ENCODE peak calls at places on chromosomes 3 and 15, in six cellular contexts. S, M, J, K, F and H are unnamed samples.

GRCh38 chr3:31341130-31341529 is 191.6 kb upstream of the STT3B start:
- DNase-seq in S (peak; percentile 52), M (no peak), F (peak; percentile 2), K (no peak), J (no peak), H (no peak)

GRCh38 chr3:64318670-64319271 is 93.5 kb upstream of the PRICKLE2 start:
- DNase-seq in M (no peak), F (no peak), J (no peak), S (no peak), K (no peak), H (no peak)

GRCh38 chr3:49470714-49471420 is 800 bp downstream of the DAG1 start:
- DNase-seq in M (no peak), S (no peak), J (no peak), F (no peak), K (no peak), H (no peak)

GRCh38 chr3:53688066-53688465 is 158.2 kb downstream of the CHDH start:
- DNase-seq in M (no peak), J (no peak), S (no peak), F (no peak), K (no peak), H (no peak)

GRCh38 chr3:9026320-9027040 is 63.2 kb upstream of the RAD18 start:
- DNase-seq in K (no peak), J (no peak), M (no peak), S (no peak), F (no peak), H (no peak)

GRCh38 chr15:62208884-62209283 is 43.8 kb upstream of the C2CD4B start:
- DNase-seq in F (no peak), S (no peak), J (no peak), K (no peak), M (no peak), H (no peak)

GRCh38 chr3:79326642-79327041 is 441.2 kb downstream of the ROBO1 start:
- DNase-seq in K (no peak), M (no peak), J (no peak), F (no peak), S (no peak), H (no peak)

GRCh38 chr3:32457971-32458471 is 44.6 kb downstream of the CMTM6 start:
- DNase-seq in M (no peak), J (no peak), K (no peak), S (no peak), F (no peak), H (no peak)

GRCh38 chr15:41106947-41107346 is 9.1 kb downstream of the INO80 start:
- DNase-seq in J (no peak), K (no peak), F (no peak), M (no peak), S (no peak), H (no peak)

GRCh38 chr15:70426065-70426821 is 328.5 kb upstream of the TLE3 start:
- DNase-seq in S (no peak), K (no peak), J (no peak), F (no peak), M (no peak), H (no peak)

GRCh38 chr3:112643621-112644236 is 2.8 kb upstream of the CCDC80 start:
- DNase-seq in K (no peak), S (no peak), J (no peak), M (no peak), F (no peak), H (no peak)

GRCh38 chr3:112639451-112640332 is 1.3 kb downstream of the CCDC80 start:
- DNase-seq in M (no peak), K (no peak), S (no peak), F (no peak), J (no peak), H (no peak)

GRCh38 chr3:112642912-112643506 is 2.1 kb upstream of the CCDC80 start:
- DNase-seq in J (peak; percentile 46), M (peak; percentile 58), S (peak; percentile 68), K (peak; percentile 54), F (peak; percentile 85), H (peak; percentile 77)

GRCh38 chr3:112640333-112640863 is 545 bp downstream of the CCDC80 start:
- DNase-seq in F (peak; percentile 32), M (no peak), J (no peak), K (no peak), S (no peak), H (no peak)

DNA sequence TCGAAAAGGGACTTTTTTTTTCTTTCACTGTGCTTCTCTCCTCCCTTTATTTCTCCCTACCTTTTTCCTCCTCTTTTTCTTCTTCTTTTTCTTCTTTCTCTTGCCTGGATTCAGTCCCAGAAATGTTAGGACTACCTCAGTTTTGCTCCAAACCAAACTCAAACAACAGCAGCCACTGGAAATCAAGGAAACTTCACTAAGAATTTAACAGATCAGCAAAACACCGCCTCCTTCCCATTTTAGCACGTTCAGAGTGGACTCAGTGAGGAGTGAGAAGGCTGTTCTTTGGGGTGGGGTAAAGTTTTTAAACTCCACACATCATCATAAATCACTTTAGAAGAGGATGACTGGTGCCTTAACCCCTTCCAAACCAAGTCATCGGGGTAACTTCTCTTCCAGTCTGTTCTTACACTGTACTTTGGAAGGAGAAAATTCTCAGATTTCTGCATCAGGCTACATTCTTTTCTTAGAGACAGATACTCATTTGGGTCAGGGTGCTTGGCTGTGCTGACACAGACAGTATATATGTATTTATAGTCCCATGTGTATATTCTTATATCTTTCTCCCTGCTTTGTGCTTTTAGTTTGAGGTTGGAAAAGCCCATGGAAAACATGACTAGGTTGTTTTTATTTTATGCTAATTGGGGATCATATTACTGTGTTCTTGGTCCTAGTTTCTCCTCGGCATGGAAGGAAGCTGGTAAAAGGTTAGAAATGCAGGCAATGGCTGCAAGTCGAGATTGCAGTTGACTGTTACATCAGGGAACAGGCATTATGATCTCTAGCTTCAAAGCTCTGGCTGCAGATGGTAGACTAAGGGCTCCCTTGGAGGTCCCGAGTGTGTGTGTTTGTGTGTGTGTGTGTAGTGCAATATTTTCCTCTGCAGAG is at the start of gene CCDC80:
- DNase-seq in J (no peak), K (no peak), M (peak; percentile 8), F (no peak), S (no peak), H (peak; percentile 59)
- TF ChIP-seq YY1 in J (no peak), K (no peak), M (no peak), F (no peak), S (no peak), H (no peak)

GRCh38 chr15:29637555-29637954 is 184.7 kb downstream of the TJP1 start:
- DNase-seq in F (no peak), K (no peak), J (no peak), S (no peak), M (no peak), H (no peak)

GRCh38 chr15:29633971-29634370 is 188.3 kb downstream of the TJP1 start:
- DNase-seq in K (no peak), S (no peak), J (no peak), M (no peak), F (no peak), H (no peak)

GRCh38 chr15:29638011-29638410 is 184.3 kb downstream of the TJP1 start:
- DNase-seq in S (no peak), J (no peak), F (no peak), K (no peak), M (no peak), H (no peak)

GRCh38 chr15:29636921-29637320 is 185.3 kb downstream of the TJP1 start:
- DNase-seq in K (no peak), J (no peak), M (no peak), S (no peak), F (no peak), H (no peak)

DNA sequence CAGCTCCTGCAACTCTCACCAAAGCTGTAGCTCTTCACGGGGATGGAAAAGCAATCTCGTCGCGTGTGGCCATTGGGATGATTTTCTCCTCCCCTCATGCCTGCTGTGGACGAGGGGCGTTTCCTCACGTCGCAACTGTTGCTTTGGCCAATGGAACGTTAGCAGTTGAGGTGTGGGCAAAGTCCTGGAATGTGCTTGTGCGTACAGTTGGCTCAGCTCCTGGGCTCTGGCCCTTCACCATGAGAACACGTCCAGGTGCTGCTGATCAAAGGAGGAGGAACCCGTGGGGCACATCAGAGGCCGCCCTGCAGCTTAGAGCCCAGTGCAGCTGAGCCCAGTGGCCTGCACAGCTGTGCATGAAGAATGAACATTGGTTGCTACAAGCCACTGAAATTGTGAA is 186.1 kb downstream of the TJP1 start:
- DNase-seq in M (no peak), K (no peak), J (no peak), S (peak; percentile 41), F (no peak), H (no peak)
- H3K27ac ChIP-seq in M (no peak overlapping the region), K (no peak overlapping the region), J (no peak overlapping the region), S (no peak overlapping the region), F (no peak overlapping the region), H (no peak overlapping the region)

GRCh38 chr3:120858501-120858900 is 49.5 kb upstream of the STXBP5L start:
- DNase-seq in J (no peak), K (no peak), F (no peak), M (no peak), S (no peak), H (no peak)

GRCh38 chr3:120853416-120853815 is 54.6 kb upstream of the STXBP5L start:
- DNase-seq in F (no peak), J (no peak), M (no peak), K (no peak), S (no peak), H (no peak)

GRCh38 chr3:120854908-120855526 is 53.0 kb upstream of the STXBP5L start:
- DNase-seq in K (no peak), M (no peak), S (no peak), F (no peak), J (no peak), H (no peak)

GRCh38 chr3:120852412-120852811 is 55.6 kb upstream of the STXBP5L start:
- DNase-seq in M (no peak), S (no peak), J (no peak), K (no peak), F (no peak), H (no peak)

DNA sequence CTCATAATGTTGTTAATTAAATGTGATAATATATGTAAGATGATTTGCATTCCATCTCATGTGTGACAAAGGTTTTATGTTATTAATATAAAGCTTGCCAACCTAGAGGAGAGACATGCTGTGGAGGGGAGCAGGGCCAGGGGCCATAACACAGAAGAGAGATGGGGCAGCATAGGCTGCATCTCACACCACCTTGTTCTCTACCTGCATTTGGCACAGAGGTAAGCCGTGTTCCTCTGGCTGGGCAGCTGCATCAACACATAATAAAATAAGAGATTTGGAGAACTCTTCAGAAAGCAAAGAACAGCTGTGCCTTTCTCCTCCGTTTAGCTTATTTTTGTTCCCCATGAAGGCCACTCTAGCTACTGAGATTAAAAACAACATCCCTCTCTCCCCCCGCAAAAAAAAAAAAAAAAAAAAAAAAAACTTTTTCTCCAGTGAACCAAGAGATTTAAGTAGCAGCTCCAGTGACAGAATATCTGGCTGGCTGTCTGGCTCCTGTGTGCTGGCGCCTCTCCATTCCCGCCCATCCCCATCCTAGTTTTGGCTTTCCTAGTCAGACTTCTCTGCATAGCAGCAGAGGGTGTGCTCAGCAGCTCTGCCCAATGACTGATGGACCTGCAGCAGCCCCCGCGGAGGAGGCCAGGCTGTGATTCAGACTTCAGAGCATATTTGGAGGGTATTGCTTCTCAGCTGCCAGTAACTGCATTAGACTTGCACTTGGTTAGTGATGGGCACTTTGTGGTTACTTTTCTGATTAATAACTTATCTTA is 52.2 kb upstream of the STXBP5L start:
- DNase-seq in M (no peak), S (no peak), K (no peak), J (no peak), F (no peak), H (no peak)
- H4K20me1 ChIP-seq in M (no peaks in the 10 kb centered on the region), S (no peaks in the 10 kb centered on the region), K (no peaks in the 10 kb centered on the region), J (no peaks in the 10 kb centered on the region), F (no peaks in the 10 kb centered on the region), H (no peaks in the 10 kb centered on the region)

DNA sequence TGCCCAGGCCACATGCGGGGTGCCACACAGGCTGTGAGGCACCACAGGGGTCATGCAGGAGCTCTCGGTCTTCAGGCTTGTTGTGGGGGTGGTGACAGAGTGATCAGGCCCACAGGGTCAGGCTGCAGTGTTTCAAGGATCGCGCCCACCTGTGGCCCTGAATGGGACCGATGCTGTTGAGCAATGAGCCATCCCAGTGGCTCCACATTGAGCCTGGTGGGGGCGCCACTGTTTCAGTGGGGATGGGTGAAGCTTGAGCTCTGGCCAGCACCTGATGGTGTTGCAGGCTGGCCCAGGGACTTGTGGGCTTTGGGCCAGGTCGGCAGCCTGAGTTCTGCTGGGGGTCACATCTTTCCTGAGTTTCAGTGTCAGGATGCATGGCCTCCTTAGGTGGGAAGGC is 230.1 kb downstream of the UBE3A start:
- DNase-seq in M (peak; percentile 16), K (no peak), F (no peak), S (no peak), J (no peak), H (no peak)
- TF ChIP-seq YY1 in M (no peak), K (no peak), F (no peak), S (no peak), J (no peak), H (no peak)